ENCODE peak calls at places on chromosomes 16 and 17, in eight cellular contexts. W is kidney, N is H9, Q is heart right ventricle, B is ovary, M is colonic mucosa, U is HCT116, P is pancreas. E is an unnamed sample.

GRCh38 chr17:33523577-33523981 is 230.5 kb upstream of the ASIC2 start:
- DNase-seq in P (no peak), B (no peak), N (no peak), Q (no peak), W (no peak), U (no peak), M (peak; percentile 20), E (no peak)

GRCh38 chr16:3548859-3549258 is 28.3 kb downstream of the NLRC3 start:
- DNase-seq in M (no peak), P (no peak), W (no peak), N (no peak), U (no peak), B (no peak), Q (no peak), E (no peak)

GRCh38 chr16:19127674-19128131 is 13.9 kb downstream of the ITPRIPL2 start:
- DNase-seq in P (no peak), B (no peak), W (no peak), U (no peak), Q (no peak), N (no peak), M (no peak), E (no peak)

GRCh38 chr16:51393381-51394005 is 242.4 kb upstream of the SALL1 start:
- DNase-seq in Q (no peak), U (no peak), P (no peak), B (no peak), N (no peak), M (no peak), W (no peak), E (no peak)

GRCh38 chr17:70702683-70703255 is 533.4 kb downstream of the KCNJ2 start:
- DNase-seq in N (no peak), U (no peak), P (no peak), Q (no peak), W (no peak), M (no peak), B (no peak), E (no peak)

GRCh38 chr16:23423496-23424049 is 29.4 kb downstream of the COG7 start:
- DNase-seq in W (peak; percentile 80), N (no peak), M (peak; percentile 90), U (peak; percentile 76), B (peak; percentile 79), Q (peak; percentile 29), P (peak; percentile 66), E (peak; percentile 84)

GRCh38 chr16:28181557-28181914 is 30.2 kb downstream of the XPO6 start:
- DNase-seq in W (no peak), U (peak; percentile 51), Q (no peak), B (no peak), M (peak; percentile 33), P (peak; percentile 34), N (no peak), E (no peak)

GRCh38 chr16:55489119-55489955 is 10.3 kb downstream of the MMP2 start:
- DNase-seq in U (no peak), W (no peak), M (no peak), N (no peak), B (no peak), Q (no peak), P (no peak), E (no peak)

GRCh38 chr17:74296548-74296936 is 22.5 kb downstream of the DNAI2 start:
- DNase-seq in Q (peak; percentile 62), U (peak; percentile 57), B (peak; percentile 83), P (peak; percentile 48), N (peak; percentile 76), W (no peak), M (peak; percentile 40), E (peak; percentile 64)

GRCh38 chr16:55437627-55438026 is 41.4 kb upstream of the MMP2 start:
- DNase-seq in P (no peak), B (no peak), Q (no peak), U (no peak), N (no peak), M (no peak), W (no peak), E (peak; percentile 67)

GRCh38 chr16:49441366-49441780 is 67.8 kb downstream of the C16orf78 start:
- DNase-seq in Q (peak; percentile 41), M (peak; percentile 38), B (peak; percentile 46), U (no peak), W (no peak), P (no peak), N (peak; percentile 87), E (no peak)

GRCh38 chr16:3017806-3018506 is at the start of gene CLDN6:
- DNase-seq in Q (no peak), B (no peak), W (no peak), P (no peak), N (peak; percentile 97), U (no peak), M (no peak), E (no peak)

GRCh38 chr17:48852251-48852650 is 21.4 kb downstream of the CALCOCO2 start:
- DNase-seq in M (no peak), B (no peak), P (no peak), W (no peak), U (no peak), Q (no peak), N (no peak), E (no peak)

GRCh38 chr16:3484328-3485096 is 10.8 kb downstream of the C16orf90 start:
- DNase-seq in W (peak; percentile 58), P (no peak), M (no peak), Q (no peak), N (no peak), U (no peak), B (no peak), E (peak; percentile 75)

GRCh38 chr17:62963296-62963695 is 2.7 kb upstream of the TANC2 start:
- DNase-seq in U (peak; percentile 75), N (no peak), Q (no peak), M (no peak), B (no peak), W (no peak), P (no peak), E (peak; percentile 94)

GRCh38 chr16:27127293-27127692 is 60.6 kb downstream of the C16orf82 start:
- DNase-seq in P (no peak), W (no peak), M (no peak), N (no peak), U (no peak), Q (no peak), B (no peak), E (peak; percentile 82)

GRCh38 chr16:3454093-3454492 is 10.6 kb downstream of the NAA60 start:
- DNase-seq in M (no peak), P (no peak), B (no peak), W (no peak), N (peak; percentile 50), Q (no peak), U (no peak), E (peak; percentile 42)

GRCh38 chr16:50335198-50335958 is 33.4 kb downstream of the BRD7 start:
- DNase-seq in Q (no peak), W (no peak), N (no peak), P (no peak), B (no peak), U (no peak), M (no peak), E (no peak)

GRCh38 chr17:38750312-38751121 is 2.0 kb upstream of the PSMB3 start:
- DNase-seq in N (no peak), Q (no peak), W (no peak), M (peak; percentile 63), U (no peak), B (no peak), P (no peak), E (no peak)

GRCh38 chr17:7280519-7281073 is 922 bp upstream of the SLC2A4 start:
- DNase-seq in B (peak; percentile 91), P (peak; percentile 70), N (peak; percentile 98), M (peak; percentile 91), Q (peak; percentile 86), U (peak; percentile 70), W (peak; percentile 91), E (peak; percentile 98)

GRCh38 chr16:3643095-3643730 is 11.3 kb upstream of the DNASE1 start:
- DNase-seq in W (no peak), U (no peak), P (no peak), Q (no peak), M (no peak), N (no peak), B (no peak), E (peak; percentile 84)

GRCh38 chr17:83085103-83085502 is 5.7 kb downstream of the METRNL start:
- DNase-seq in P (no peak), U (no peak), B (no peak), Q (no peak), M (no peak), N (no peak), W (no peak), E (no peak)
- H3K4me1 ChIP-seq in P (no peaks in the 10 kb centered on the region), U (peaks cover 29% of the 10 kb centered on the region), B (peaks cover 9% of the 10 kb centered on the region), Q (peaks cover 80% of the 10 kb centered on the region), M (peaks cover 35% of the 10 kb centered on the region), N (peaks cover 11% of the 10 kb centered on the region), W (peaks cover 63% of the 10 kb centered on the region), E (peaks cover 46% of the 10 kb centered on the region)

DNA sequence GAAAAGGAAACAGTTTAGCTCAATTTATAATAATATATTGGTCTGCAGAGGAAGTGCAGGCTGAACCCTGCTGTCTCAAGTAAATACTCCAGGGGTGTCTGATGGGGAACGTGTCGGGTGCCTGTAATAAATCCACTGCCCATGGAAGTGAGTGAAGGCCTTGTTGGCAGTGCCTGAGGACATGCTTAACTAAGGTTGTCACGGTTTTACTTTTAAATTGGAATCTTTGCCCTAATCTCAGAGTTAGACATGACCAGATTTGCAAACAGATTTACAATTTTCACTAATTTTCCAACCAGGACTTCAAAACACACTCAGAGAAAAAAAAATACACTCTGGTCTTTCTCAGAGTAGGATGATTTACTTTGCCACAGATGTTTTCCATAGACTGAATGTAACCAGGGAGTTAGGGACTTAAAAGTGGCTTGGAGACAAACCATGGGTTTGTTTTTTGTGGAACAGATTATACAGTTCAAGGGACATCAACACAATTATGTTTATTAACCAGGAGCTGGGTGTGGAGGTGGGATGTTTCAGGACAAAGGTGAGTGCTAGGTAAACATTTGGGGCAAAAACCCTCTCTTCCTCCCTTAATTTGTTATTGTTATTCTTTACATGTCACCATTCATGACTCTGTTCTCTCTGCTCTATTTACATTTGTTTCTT is 144.5 kb downstream of the FTO start:
- DNase-seq in W (no peak), N (no peak), Q (no peak), M (no peak), P (no peak), U (no peak), B (no peak), E (no peak)
- H3K4me1 ChIP-seq in W (peaks cover 2% of the 10 kb centered on the region), N (no peaks in the 10 kb centered on the region), Q (peaks cover 3% of the 10 kb centered on the region), M (no peaks in the 10 kb centered on the region), P (no peaks in the 10 kb centered on the region), U (no peaks in the 10 kb centered on the region), B (no peaks in the 10 kb centered on the region), E (no peaks in the 10 kb centered on the region)

DNA sequence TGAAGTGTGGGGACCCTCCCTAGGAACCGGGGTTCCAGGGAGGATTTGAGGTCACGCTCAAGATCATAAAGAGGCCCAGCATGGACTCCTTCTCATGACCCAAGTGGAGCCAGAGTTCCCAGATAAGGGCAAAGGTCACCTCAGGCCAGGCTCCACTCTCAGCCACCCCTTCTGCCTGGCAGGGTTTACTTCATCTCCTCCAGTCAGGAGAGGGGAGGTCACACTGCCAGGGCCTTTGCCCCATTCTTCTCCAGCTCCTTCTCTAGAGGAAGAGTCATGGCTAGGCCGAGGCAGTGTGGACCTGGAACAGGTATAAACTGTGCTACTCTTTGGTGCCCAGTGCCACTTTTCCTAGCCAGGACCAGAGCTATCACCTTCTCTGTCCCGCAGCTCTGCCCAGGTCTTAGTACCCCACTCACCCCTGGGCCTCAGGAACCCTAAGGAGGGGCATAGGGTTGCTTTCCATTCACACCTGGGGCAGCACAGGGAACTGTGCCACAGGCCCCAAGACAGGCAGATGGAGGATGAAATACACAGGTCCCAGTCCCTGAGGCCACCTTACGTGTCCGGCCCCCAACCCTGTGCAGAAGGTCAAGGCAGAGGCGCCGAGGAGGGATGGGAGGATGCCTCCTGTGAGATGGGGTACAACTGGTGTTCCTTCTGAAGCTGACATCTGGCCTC is 877 bp upstream of the ACSF2 start:
- DNase-seq in P (no peak), B (no peak), Q (no peak), W (no peak), U (no peak), N (no peak), M (no peak), E (peak; percentile 74)
- H3K4me1 ChIP-seq in P (peaks cover 36% of the 10 kb centered on the region), B (peaks cover 21% of the 10 kb centered on the region), Q (peaks cover 51% of the 10 kb centered on the region), W (peaks cover 23% of the 10 kb centered on the region), U (peaks cover 31% of the 10 kb centered on the region), N (no peaks in the 10 kb centered on the region), M (peaks cover 22% of the 10 kb centered on the region), E (peaks cover 55% of the 10 kb centered on the region)

GRCh38 chr16:67449328-67449727 is 18.4 kb downstream of the HSD11B2 start:
- DNase-seq in B (peak; percentile 60), Q (peak; percentile 75), W (no peak), M (no peak), U (no peak), P (no peak), N (no peak), E (peak; percentile 66)
- H3K4me1 ChIP-seq in B (peaks cover 55% of the 10 kb centered on the region), Q (peaks cover 78% of the 10 kb centered on the region), W (peaks cover 65% of the 10 kb centered on the region), M (peaks cover 52% of the 10 kb centered on the region), U (no peaks in the 10 kb centered on the region), P (peaks cover 52% of the 10 kb centered on the region), N (no peaks in the 10 kb centered on the region), E (peaks cover 28% of the 10 kb centered on the region)

E was measured in osteoblast.